ENCODE peak calls at places on chromosome 6, in ten cellular contexts. R, X, E, M, I, B, Z, F, N and J are unnamed samples.
A peak's percentile ranks its signal among the peaks of the same experiment; 100 is the strongest.

GRCh38 chr6:143232849-143233248 is 172.2 kb downstream of the AIG1 start:
- DNase-seq in R (peak; percentile 1), X (peak; percentile 9), E (no peak), M (peak; percentile 8), I (no peak), B (peak; percentile 52), Z (peak; percentile 49), F (no peak), N (no peak), J (peak; percentile 13)

GRCh38 chr6:41707565-41708200 is 27.7 kb downstream of the TFEB start:
- DNase-seq in R (peak; percentile 16), X (peak; percentile 25), E (peak; percentile 29), M (no peak), I (peak; percentile 38), B (no peak), Z (no peak), F (peak; percentile 70), N (no peak), J (no peak)

GRCh38 chr6:159655409-159655988 is 37.5 kb downstream of the SOD2 start:
- DNase-seq in R (no peak), X (no peak), E (no peak), M (no peak), I (no peak), B (no peak), Z (no peak), F (no peak), N (no peak), J (no peak)

GRCh38 chr6:9250852-9251251 is 815.5 kb upstream of the SLC35B3 start:
- DNase-seq in R (no peak), X (no peak), E (no peak), M (peak; percentile 52), I (no peak), B (peak; percentile 41), Z (peak; percentile 43), F (no peak), N (no peak), J (no peak)

GRCh38 chr6:30544666-30545272 is 11.5 kb downstream of the GNL1 start:
- DNase-seq in R (no peak), X (no peak), E (peak; percentile 57), M (peak; percentile 33), I (peak; percentile 6), B (peak; percentile 88), Z (peak; percentile 72), F (no peak), N (no peak), J (peak; percentile 18)

GRCh38 chr6:65285275-65285674 is 421.8 kb downstream of the EYS start:
- DNase-seq in R (no peak), X (no peak), E (no peak), M (no peak), I (no peak), B (no peak), Z (no peak), F (no peak), N (no peak), J (no peak)

GRCh38 chr6:106154326-106154725 is 68.2 kb downstream of the PRDM1 start:
- DNase-seq in R (no peak), X (no peak), E (no peak), M (no peak), I (no peak), B (no peak), Z (no peak), F (no peak), N (no peak), J (no peak)

GRCh38 chr6:13417431-13417830 is 70.0 kb downstream of the GFOD1 start:
- DNase-seq in R (no peak), X (no peak), E (no peak), M (no peak), I (no peak), B (no peak), Z (no peak), F (no peak), N (no peak), J (no peak)